ENCODE peak calls at places on chromosomes 5 and 9, in five cellular contexts. D is NCI-H774; Z is lung microvascular endothelial cell; A is CD4-positive, CD25-positive, alpha-beta regulatory T cell; N is activated naive CD4-positive, alpha-beta T cell treated with anti-CD3 and anti-CD28 coated beads for 36 hours. K is an unnamed sample.

GRCh38 chr5:177520906-177521513 is 4.2 kb upstream of the DDX41 start:
- DNase-seq in D (no peak), Z (peak; percentile 21), A (no peak), N (no peak), K (no peak)

GRCh38 chr5:149007174-149007573 is 55.7 kb downstream of the SH3TC2 start:
- DNase-seq in D (no peak), Z (no peak), A (no peak), N (no peak), K (no peak)

GRCh38 chr9:127796225-127796813 is 6.4 kb upstream of the FPGS start:
- DNase-seq in D (peak; percentile 49), Z (no peak), A (no peak), N (no peak), K (peak; percentile 80)

GRCh38 chr5:170573660-170574059 is 69.8 kb downstream of the KCNIP1 start:
- DNase-seq in D (no peak), Z (no peak), A (no peak), N (no peak), K (no peak)

GRCh38 chr5:166240705-166241104 is 2050.7 kb upstream of the WWC1 start:
- DNase-seq in D (no peak), Z (no peak), A (no peak), N (no peak), K (no peak)

GRCh38 chr5:72656756-72657513 is 149.7 kb upstream of the ZNF366 start:
- DNase-seq in D (no peak), Z (no peak), A (no peak), N (no peak), K (no peak)

GRCh38 chr9:86511614-86512360 is 157.6 kb upstream of the TUT7 start:
- DNase-seq in D (no peak), Z (no peak), A (no peak), N (no peak), K (no peak)

GRCh38 chr5:55856511-55857246 is 5.5 kb downstream of the IL31RA start:
- DNase-seq in D (no peak), Z (peak; percentile 43), A (no peak), N (peak; percentile 56), K (no peak)

GRCh38 chr9:126708178-126708577 is 94.5 kb downstream of the LMX1B start:
- DNase-seq in D (no peak), Z (no peak), A (no peak), N (no peak), K (no peak)

GRCh38 chr9:22238809-22239684 is 207.6 kb upstream of the DMRTA1 start:
- DNase-seq in D (peak; percentile 31), Z (peak; percentile 73), A (no peak), N (no peak), K (no peak)

GRCh38 chr5:119512277-119512676 is 60.0 kb downstream of the HSD17B4 start:
- DNase-seq in D (no peak), Z (no peak), A (no peak), N (no peak), K (no peak)

GRCh38 chr9:112029921-112030444 is 133.4 kb downstream of the UGCG start:
- DNase-seq in D (no peak), Z (peak; percentile 85), A (no peak), N (no peak), K (no peak)

GRCh38 chr5:132012385-132013005 is 1.0 kb upstream of the ACSL6 start:
- DNase-seq in D (no peak), Z (peak; percentile 76), A (no peak), N (peak; percentile 58), K (no peak)

GRCh38 chr5:1468629-1469527 is 23.6 kb upstream of the SLC6A3 start:
- DNase-seq in D (no peak), Z (no peak), A (no peak), N (no peak), K (no peak)

GRCh38 chr5:43315262-43315661 is 2.0 kb upstream of the HMGCS1 start:
- DNase-seq in D (no peak), Z (no peak), A (no peak), N (peak; percentile 53), K (no peak)

GRCh38 chr9:91348191-91348790 is 13.4 kb downstream of the AUH start:
- DNase-seq in D (no peak), Z (no peak), A (no peak), N (no peak), K (no peak)

GRCh38 chr9:19431361-19432171 is 22.8 kb downstream of the ACER2 start:
- DNase-seq in D (no peak), Z (peak; percentile 79), A (no peak), N (no peak), K (no peak)

GRCh38 chr5:14443665-14444064 is 137.9 kb upstream of the OTULINL start:
- DNase-seq in D (no peak), Z (no peak), A (no peak), N (no peak), K (no peak)

GRCh38 chr5:146078566-146078965 is 26.8 kb downstream of the PLAC8L1 start:
- DNase-seq in D (no peak), Z (no peak), A (no peak), N (no peak), K (no peak)

GRCh38 chr9:95645579-95645978 is 128.8 kb upstream of the PTCH1 start:
- DNase-seq in D (no peak), Z (no peak), A (no peak), N (no peak), K (no peak)

GRCh38 chr5:865168-865521 is 14.4 kb upstream of the ZDHHC11 start:
- DNase-seq in D (no peak), Z (no peak), A (no peak), N (no peak), K (no peak)

GRCh38 chr5:55385227-55385626 is 77.4 kb downstream of the MTREX start:
- DNase-seq in D (no peak), Z (no peak), A (no peak), N (no peak), K (no peak)

GRCh38 chr5:140672455-140673186 is 755 bp downstream of the DND1 start:
- DNase-seq in D (no peak), Z (no peak), A (no peak), N (peak; percentile 51), K (no peak)

GRCh38 chr5:150106669-150107068 is 20.3 kb upstream of the CSF1R start:
- DNase-seq in D (peak; percentile 59), Z (peak; percentile 44), A (no peak), N (no peak), K (peak; percentile 97)

GRCh38 chr5:75681125-75681830 is 36.0 kb downstream of the POC5 start:
- DNase-seq in D (peak; percentile 47), Z (peak; percentile 50), A (no peak), N (no peak), K (peak; percentile 17)

GRCh38 chr9:37667706-37668672 is 17.2 kb downstream of the FRMPD1 start:
- DNase-seq in D (no peak), Z (no peak), A (no peak), N (no peak), K (peak; percentile 93)

GRCh38 chr5:132825165-132825823 is 5.2 kb downstream of the SHROOM1 start:
- DNase-seq in D (no peak), Z (no peak), A (no peak), N (no peak), K (no peak)

GRCh38 chr9:79604149-79604548 is 32.4 kb downstream of the TLE4 start:
- DNase-seq in D (no peak), Z (no peak), A (no peak), N (no peak), K (no peak)

GRCh38 chr5:55154893-55155292 is 5.1 kb upstream of the GPX8 start:
- DNase-seq in D (no peak), Z (peak; percentile 80), A (no peak), N (no peak), K (no peak)

GRCh38 chr5:73693573-73694061 is 67.6 kb downstream of the ARHGEF28 start:
- DNase-seq in D (no peak), Z (peak; percentile 55), A (no peak), N (peak; percentile 12), K (no peak)

GRCh38 chr5:180053061-180053602 is 18.4 kb downstream of the RNF130 start:
- DNase-seq in D (no peak), Z (no peak), A (no peak), N (no peak), K (no peak)

GRCh38 chr5:128782446-128782845 is 182.8 kb upstream of the SLC27A6 start:
- DNase-seq in D (no peak), Z (peak; percentile 91), A (no peak), N (no peak), K (no peak)

GRCh38 chr5:61277781-61278180 is 54.3 kb upstream of the ZSWIM6 start:
- DNase-seq in D (no peak), Z (no peak), A (no peak), N (peak; percentile 25), K (peak; percentile 35)

GRCh38 chr5:132788990-132789886 is 12.2 kb upstream of the SEPTIN8 start:
- DNase-seq in D (no peak), Z (no peak), A (no peak), N (no peak), K (no peak)

GRCh38 chr5:123157797-123158528 is 68.9 kb downstream of the PRDM6 start:
- DNase-seq in D (no peak), Z (peak; percentile 40), A (no peak), N (no peak), K (no peak)

GRCh38 chr9:93138171-93138764 is 4.2 kb upstream of the NINJ1 start:
- DNase-seq in D (no peak), Z (no peak), A (no peak), N (no peak), K (no peak)

GRCh38 chr5:135944967-135945560 is 9.7 kb downstream of the LECT2 start:
- DNase-seq in D (peak; percentile 53), Z (peak; percentile 84), A (no peak), N (peak; percentile 49), K (peak; percentile 61)